ENCODE peak calls at places on chromosomes 13 and 19, in six cellular contexts. W, R, J, T, L and F are unnamed samples.

GRCh38 chr13:80939581-80939980 is 598.7 kb upstream of the SPRY2 start:
- DNase-seq in W (no peak), R (no peak), J (no peak), T (no peak), L (no peak), F (no peak)

GRCh38 chr19:32651729-32652140 is 23.2 kb downstream of the ANKRD27 start:
- DNase-seq in W (no peak), R (peak; percentile 55), J (no peak), T (no peak), L (peak; percentile 49), F (no peak)

GRCh38 chr13:106567421-106568224 is at the start of gene ARGLU1:
- DNase-seq in W (peak; percentile 88), R (peak; percentile 94), J (peak; percentile 79), T (peak; percentile 98), L (peak; percentile 96), F (peak; percentile 95)

GRCh38 chr13:58313219-58313618 is 681.7 kb downstream of the PCDH17 start:
- DNase-seq in W (peak; percentile 5), R (no peak), J (no peak), T (no peak), L (no peak), F (no peak)

GRCh38 chr13:72726721-72727416 is 560 bp downstream of the MZT1 start:
- DNase-seq in W (peak; percentile 70), R (peak; percentile 42), J (no peak), T (peak; percentile 73), L (peak; percentile 63), F (peak; percentile 27)

GRCh38 chr13:98348476-98348875 is 171.4 kb upstream of the RNF113B start:
- DNase-seq in W (no peak), R (no peak), J (no peak), T (no peak), L (no peak), F (no peak)

GRCh38 chr19:28700176-28700575 is 512.8 kb downstream of the UQCRFS1 start:
- DNase-seq in W (no peak), R (no peak), J (no peak), T (no peak), L (no peak), F (no peak)

GRCh38 chr19:41521860-41522555 is 54.0 kb upstream of the CEACAM21 start:
- DNase-seq in W (no peak), R (no peak), J (no peak), T (no peak), L (no peak), F (peak; percentile 64)

GRCh38 chr19:15378529-15379082 is 981 bp downstream of the AKAP8 start:
- DNase-seq in W (peak; percentile 73), R (peak; percentile 45), J (no peak), T (peak; percentile 78), L (peak; percentile 64), F (peak; percentile 23)

GRCh38 chr19:18814063-18814462 is 17.7 kb upstream of the UPF1 start:
- DNase-seq in W (no peak), R (no peak), J (no peak), T (no peak), L (no peak), F (no peak)

GRCh38 chr13:44576396-44577235 is 486 bp upstream of the TSC22D1 start:
- DNase-seq in W (peak; percentile 28), R (peak; percentile 25), J (no peak), T (no peak), L (peak; percentile 19), F (peak; percentile 26)

GRCh38 chr13:49214917-49215376 is 5.2 kb upstream of the MLNR start:
- DNase-seq in W (peak; percentile 72), R (no peak), J (no peak), T (peak; percentile 61), L (peak; percentile 45), F (peak; percentile 54)

GRCh38 chr13:30745917-30746686 is 10.8 kb downstream of the ALOX5AP start:
- DNase-seq in W (no peak), R (no peak), J (no peak), T (peak; percentile 60), L (peak; percentile 54), F (no peak)

GRCh38 chr19:24046550-24046949 is 40.4 kb upstream of the ZNF254 start:
- DNase-seq in W (no peak), R (no peak), J (no peak), T (no peak), L (no peak), F (no peak)

GRCh38 chr19:52941941-52942370 is 18.7 kb upstream of the ZNF888 start:
- DNase-seq in W (peak; percentile 32), R (peak; percentile 27), J (no peak), T (peak; percentile 56), L (peak; percentile 36), F (no peak)

GRCh38 chr19:35049456-35049855 is 7.9 kb downstream of the HPN start:
- DNase-seq in W (no peak), R (no peak), J (no peak), T (no peak), L (no peak), F (no peak)

GRCh38 chr13:62524498-62524897 is 1108.8 kb upstream of the PCDH20 start:
- DNase-seq in W (no peak), R (no peak), J (no peak), T (no peak), L (no peak), F (no peak)

GRCh38 chr19:58088521-58089052 is 9.4 kb downstream of the ZSCAN18 start:
- DNase-seq in W (no peak), R (no peak), J (no peak), T (no peak), L (no peak), F (no peak)

GRCh38 chr19:29506619-29506911 is 19.2 kb upstream of the VSTM2B start:
- DNase-seq in W (no peak), R (no peak), J (no peak), T (no peak), L (no peak), F (no peak)

GRCh38 chr13:64428196-64428595 is 2801.9 kb downstream of the PCDH9 start:
- DNase-seq in W (no peak), R (no peak), J (peak; percentile 49), T (no peak), L (no peak), F (no peak)

GRCh38 chr13:110132178-110132975 is 174.6 kb downstream of the COL4A1 start:
- DNase-seq in W (no peak), R (no peak), J (no peak), T (no peak), L (no peak), F (no peak)

GRCh38 chr19:2774953-2775555 is 8.0 kb downstream of the SGTA start:
- DNase-seq in W (no peak), R (no peak), J (no peak), T (no peak), L (no peak), F (peak; percentile 15)

GRCh38 chr13:34044041-34044440 is 226.1 kb downstream of the RFC3 start:
- DNase-seq in W (no peak), R (no peak), J (no peak), T (no peak), L (no peak), F (no peak)

GRCh38 chr19:45598267-45599011 is 3.6 kb downstream of the GPR4 start:
- DNase-seq in W (peak; percentile 24), R (peak; percentile 34), J (no peak), T (no peak), L (no peak), F (no peak)

GRCh38 chr19:3057275-3057714 is 5.0 kb downstream of the TLE5 start:
- DNase-seq in W (no peak), R (peak; percentile 88), J (no peak), T (no peak), L (peak; percentile 73), F (no peak)

GRCh38 chr13:108437496-108437895 is 168.0 kb downstream of the TNFSF13B start:
- DNase-seq in W (no peak), R (no peak), J (no peak), T (no peak), L (no peak), F (no peak)

GRCh38 chr13:32639502-32640105 is 53.4 kb downstream of the PDS5B start:
- DNase-seq in W (peak; percentile 70), R (no peak), J (peak; percentile 24), T (no peak), L (peak; percentile 57), F (peak; percentile 47)

GRCh38 chr19:44803442-44804428 is 5.2 kb upstream of the BCAM start:
- DNase-seq in W (no peak), R (no peak), J (no peak), T (no peak), L (no peak), F (no peak)

GRCh38 chr19:11598103-11598483 is 810 bp downstream of the ZNF627 start:
- DNase-seq in W (no peak), R (no peak), J (no peak), T (no peak), L (no peak), F (no peak)

GRCh38 chr13:95341441-95341840 is 40.2 kb upstream of the ABCC4 start:
- DNase-seq in W (no peak), R (no peak), J (no peak), T (no peak), L (no peak), F (no peak)

GRCh38 chr13:32427852-32428580 is at the start of gene N4BP2L1:
- DNase-seq in W (peak; percentile 66), R (peak; percentile 64), J (no peak), T (peak; percentile 85), L (peak; percentile 85), F (peak; percentile 82)

GRCh38 chr19:1947651-1948209 is 6.8 kb downstream of the CSNK1G2 start:
- DNase-seq in W (no peak), R (no peak), J (no peak), T (no peak), L (no peak), F (no peak)

GRCh38 chr13:111929036-111929616 is 137.8 kb upstream of the SOX1 start:
- DNase-seq in W (no peak), R (no peak), J (no peak), T (peak; percentile 21), L (no peak), F (no peak)

DNA sequence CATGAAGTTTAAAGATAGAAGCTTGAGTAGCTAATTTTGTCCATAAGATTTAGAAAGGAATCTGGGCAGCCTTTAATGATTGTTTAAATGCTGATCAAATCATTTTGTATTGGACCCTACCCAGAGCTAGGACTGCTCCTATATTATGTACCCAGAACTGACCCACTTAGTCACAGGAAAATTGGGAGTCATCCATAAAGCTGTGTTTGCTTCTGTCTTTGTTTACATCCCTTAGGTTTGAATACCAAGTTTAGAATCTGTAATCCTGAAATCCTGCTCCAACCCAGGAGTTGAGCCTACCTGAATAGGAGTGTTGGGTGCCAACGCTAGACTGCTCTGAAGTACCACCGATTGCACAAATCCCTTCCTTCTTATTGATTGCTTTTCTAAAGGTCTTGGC is 23.8 kb downstream of the LCP1 start:
- DNase-seq in W (no peak), R (no peak), J (no peak), T (no peak), L (no peak), F (no peak)
- H3K27ac ChIP-seq in W (no peak overlapping the region), R (no peak overlapping the region), J (no peak overlapping the region), T (no peak overlapping the region), L (no peak overlapping the region), F (no peak overlapping the region)

GRCh38 chr19:49326165-49326704 is 1.2 kb upstream of the SLC6A16 start:
- DNase-seq in W (peak; percentile 91), R (no peak), J (no peak), T (no peak), L (no peak), F (no peak)
- H3K27ac ChIP-seq in W (peak overlapping the region; percentile 98), R (no peak overlapping the region), J (no peak overlapping the region), T (peak overlapping the region; percentile 41), L (no peak overlapping the region), F (no peak overlapping the region)

GRCh38 chr13:26022538-26023292 is 29.1 kb downstream of the SHISA2 start:
- DNase-seq in W (no peak), R (peak; percentile 83), J (no peak), T (no peak), L (no peak), F (no peak)
- H3K27ac ChIP-seq in W (no peak overlapping the region), R (peak overlapping the region; percentile 76), J (no peak overlapping the region), T (no peak overlapping the region), L (no peak overlapping the region), F (no peak overlapping the region)

GRCh38 chr19:48613852-48614435 is 932 bp downstream of the FAM83E start:
- DNase-seq in W (no peak), R (no peak), J (no peak), T (peak; percentile 65), L (no peak), F (no peak)
- H3K27ac ChIP-seq in W (no peak overlapping the region), R (no peak overlapping the region), J (no peak overlapping the region), T (peak overlapping the region; percentile 88), L (peak overlapping the region; percentile 97), F (no peak overlapping the region)